ENCODE peak calls at places on chromosomes 7 and 10, in eight cellular contexts. One of them, this sample, is unnamed.

GRCh38 chr10:112548535-112549276 is 101.7 kb downstream of the VTI1A start:
- DNase-seq in hepatocyte: no peak
- DNase-seq in GM23338: no peak
- DNase-seq in HCT116: no peak
- DNase-seq in PC-3: no peak
- DNase-seq in neural progenitor cell: no peak
- DNase-seq in OCI-LY7: no peak
- DNase-seq in GM23248: no peak
- DNase-seq in this sample: no peak

GRCh38 chr10:110512461-110513187 is 14.9 kb downstream of the DUSP5 start:
- DNase-seq in GM23338: no peak
- DNase-seq in neural progenitor cell: no peak
- DNase-seq in hepatocyte: peak
- DNase-seq in OCI-LY7: no peak
- DNase-seq in PC-3: peak
- DNase-seq in GM23248: peak
- DNase-seq in HCT116: no peak
- DNase-seq in this sample: peak

GRCh38 chr7:114084381-114085312 is 165.8 kb upstream of the PPP1R3A start:
- DNase-seq in GM23338: peak
- DNase-seq in HCT116: no peak
- DNase-seq in GM23248: peak
- DNase-seq in hepatocyte: peak
- DNase-seq in PC-3: no peak
- DNase-seq in neural progenitor cell: peak
- DNase-seq in OCI-LY7: no peak
- DNase-seq in this sample: peak

GRCh38 chr10:11131112-11131639 is 113.5 kb downstream of the CELF2 start:
- DNase-seq in neural progenitor cell: no peak
- DNase-seq in GM23338: no peak
- DNase-seq in GM23248: no peak
- DNase-seq in OCI-LY7: no peak
- DNase-seq in hepatocyte: peak
- DNase-seq in HCT116: no peak
- DNase-seq in PC-3: no peak
- DNase-seq in this sample: no peak

GRCh38 chr7:140873473-140873872 is 51.3 kb downstream of the BRAF start:
- DNase-seq in OCI-LY7: no peak
- DNase-seq in hepatocyte: no peak
- DNase-seq in HCT116: no peak
- DNase-seq in GM23248: no peak
- DNase-seq in PC-3: no peak
- DNase-seq in GM23338: no peak
- DNase-seq in neural progenitor cell: no peak
- DNase-seq in this sample: no peak

GRCh38 chr7:34104120-34104519 is 198.8 kb downstream of the BMPER start:
- DNase-seq in PC-3: no peak
- DNase-seq in GM23338: no peak
- DNase-seq in OCI-LY7: no peak
- DNase-seq in neural progenitor cell: no peak
- DNase-seq in HCT116: no peak
- DNase-seq in GM23248: no peak
- DNase-seq in hepatocyte: no peak
- DNase-seq in this sample: no peak

GRCh38 chr10:124557167-124557566 is 95.5 kb downstream of the LHPP start:
- DNase-seq in OCI-LY7: no peak
- DNase-seq in hepatocyte: no peak
- DNase-seq in HCT116: no peak
- DNase-seq in PC-3: no peak
- DNase-seq in GM23338: no peak
- DNase-seq in neural progenitor cell: no peak
- DNase-seq in GM23248: no peak
- DNase-seq in this sample: no peak

GRCh38 chr10:96840841-96841518 is 8.9 kb downstream of the LCOR start:
- DNase-seq in neural progenitor cell: no peak
- DNase-seq in HCT116: peak
- DNase-seq in PC-3: peak
- DNase-seq in OCI-LY7: no peak
- DNase-seq in GM23248: no peak
- DNase-seq in GM23338: no peak
- DNase-seq in hepatocyte: peak
- DNase-seq in this sample: no peak

GRCh38 chr7:131950758-131951157 is 394.3 kb upstream of the PODXL start:
- DNase-seq in PC-3: no peak
- DNase-seq in neural progenitor cell: no peak
- DNase-seq in GM23248: no peak
- DNase-seq in GM23338: no peak
- DNase-seq in OCI-LY7: no peak
- DNase-seq in hepatocyte: no peak
- DNase-seq in HCT116: no peak
- DNase-seq in this sample: no peak

GRCh38 chr7:81333004-81333403 is 414.2 kb upstream of the SEMA3C start:
- DNase-seq in neural progenitor cell: no peak
- DNase-seq in PC-3: peak
- DNase-seq in GM23338: no peak
- DNase-seq in GM23248: peak
- DNase-seq in HCT116: no peak
- DNase-seq in OCI-LY7: no peak
- DNase-seq in hepatocyte: no peak
- DNase-seq in this sample: no peak

GRCh38 chr7:19020062-19020461 is 97.4 kb downstream of the TWIST1 start:
- DNase-seq in GM23248: no peak
- DNase-seq in neural progenitor cell: no peak
- DNase-seq in PC-3: peak
- DNase-seq in GM23338: no peak
- DNase-seq in OCI-LY7: no peak
- DNase-seq in HCT116: no peak
- DNase-seq in hepatocyte: no peak
- DNase-seq in this sample: no peak

GRCh38 chr7:85322252-85322651 is 135.4 kb upstream of the SEMA3D start:
- DNase-seq in GM23248: no peak
- DNase-seq in HCT116: no peak
- DNase-seq in neural progenitor cell: no peak
- DNase-seq in GM23338: no peak
- DNase-seq in PC-3: peak
- DNase-seq in OCI-LY7: no peak
- DNase-seq in hepatocyte: no peak
- DNase-seq in this sample: no peak

GRCh38 chr10:12699756-12700556 is 301.6 kb downstream of the CCDC3 start:
- DNase-seq in GM23248: peak
- DNase-seq in PC-3: no peak
- DNase-seq in GM23338: no peak
- DNase-seq in neural progenitor cell: no peak
- DNase-seq in HCT116: no peak
- DNase-seq in OCI-LY7: no peak
- DNase-seq in hepatocyte: no peak
- DNase-seq in this sample: no peak

GRCh38 chr7:133550145-133550544 is 297.3 kb downstream of the EXOC4 start:
- DNase-seq in HCT116: no peak
- DNase-seq in GM23338: no peak
- DNase-seq in neural progenitor cell: no peak
- DNase-seq in PC-3: no peak
- DNase-seq in OCI-LY7: no peak
- DNase-seq in hepatocyte: no peak
- DNase-seq in GM23248: no peak
- DNase-seq in this sample: no peak

GRCh38 chr7:77684030-77684429 is 12.2 kb upstream of the RSBN1L start:
- DNase-seq in GM23248: peak
- DNase-seq in OCI-LY7: no peak
- DNase-seq in hepatocyte: peak
- DNase-seq in HCT116: no peak
- DNase-seq in neural progenitor cell: peak
- DNase-seq in GM23338: peak
- DNase-seq in PC-3: no peak
- DNase-seq in this sample: no peak

GRCh38 chr7:83365746-83366145 is 203.1 kb upstream of the PCLO start:
- DNase-seq in GM23248: peak
- DNase-seq in HCT116: no peak
- DNase-seq in GM23338: no peak
- DNase-seq in PC-3: peak
- DNase-seq in hepatocyte: no peak
- DNase-seq in OCI-LY7: no peak
- DNase-seq in neural progenitor cell: no peak
- DNase-seq in this sample: peak

GRCh38 chr7:124155400-124156022 is 122.6 kb upstream of the TMEM229A start:
- DNase-seq in neural progenitor cell: peak
- DNase-seq in HCT116: peak
- DNase-seq in PC-3: peak
- DNase-seq in OCI-LY7: peak
- DNase-seq in hepatocyte: peak
- DNase-seq in GM23338: peak
- DNase-seq in GM23248: peak
- DNase-seq in this sample: peak
- TF ChIP-seq EZH2phosphoT487 in neural progenitor cell: no peak
- TF ChIP-seq EZH2phosphoT487 in HCT116: no peak
- TF ChIP-seq EZH2phosphoT487 in PC-3: no peak
- TF ChIP-seq EZH2phosphoT487 in OCI-LY7: no peak
- TF ChIP-seq EZH2phosphoT487 in hepatocyte: no peak
- TF ChIP-seq EZH2phosphoT487 in GM23338: no peak
- TF ChIP-seq EZH2phosphoT487 in GM23248: no peak
- TF ChIP-seq EZH2phosphoT487 in this sample: no peak

GRCh38 chr7:94251-94801 is 98.0 kb upstream of the FAM20C start:
- DNase-seq in PC-3: no peak
- DNase-seq in GM23248: no peak
- DNase-seq in GM23338: no peak
- DNase-seq in OCI-LY7: no peak
- DNase-seq in hepatocyte: no peak
- DNase-seq in HCT116: no peak
- DNase-seq in neural progenitor cell: no peak
- DNase-seq in this sample: no peak

GRCh38 chr7:97442-97841 is 94.9 kb upstream of the FAM20C start:
- DNase-seq in PC-3: no peak
- DNase-seq in neural progenitor cell: no peak
- DNase-seq in HCT116: no peak
- DNase-seq in GM23338: no peak
- DNase-seq in OCI-LY7: no peak
- DNase-seq in hepatocyte: no peak
- DNase-seq in GM23248: no peak
- DNase-seq in this sample: no peak

GRCh38 chr7:96861-97260 is 95.5 kb upstream of the FAM20C start:
- DNase-seq in GM23248: no peak
- DNase-seq in neural progenitor cell: no peak
- DNase-seq in GM23338: peak
- DNase-seq in hepatocyte: no peak
- DNase-seq in PC-3: no peak
- DNase-seq in HCT116: no peak
- DNase-seq in OCI-LY7: no peak
- DNase-seq in this sample: no peak

GRCh38 chr7:95863-96260 is 96.5 kb upstream of the FAM20C start:
- DNase-seq in neural progenitor cell: no peak
- DNase-seq in OCI-LY7: no peak
- DNase-seq in GM23248: no peak
- DNase-seq in GM23338: no peak
- DNase-seq in hepatocyte: no peak
- DNase-seq in HCT116: no peak
- DNase-seq in PC-3: no peak
- DNase-seq in this sample: no peak

DNA sequence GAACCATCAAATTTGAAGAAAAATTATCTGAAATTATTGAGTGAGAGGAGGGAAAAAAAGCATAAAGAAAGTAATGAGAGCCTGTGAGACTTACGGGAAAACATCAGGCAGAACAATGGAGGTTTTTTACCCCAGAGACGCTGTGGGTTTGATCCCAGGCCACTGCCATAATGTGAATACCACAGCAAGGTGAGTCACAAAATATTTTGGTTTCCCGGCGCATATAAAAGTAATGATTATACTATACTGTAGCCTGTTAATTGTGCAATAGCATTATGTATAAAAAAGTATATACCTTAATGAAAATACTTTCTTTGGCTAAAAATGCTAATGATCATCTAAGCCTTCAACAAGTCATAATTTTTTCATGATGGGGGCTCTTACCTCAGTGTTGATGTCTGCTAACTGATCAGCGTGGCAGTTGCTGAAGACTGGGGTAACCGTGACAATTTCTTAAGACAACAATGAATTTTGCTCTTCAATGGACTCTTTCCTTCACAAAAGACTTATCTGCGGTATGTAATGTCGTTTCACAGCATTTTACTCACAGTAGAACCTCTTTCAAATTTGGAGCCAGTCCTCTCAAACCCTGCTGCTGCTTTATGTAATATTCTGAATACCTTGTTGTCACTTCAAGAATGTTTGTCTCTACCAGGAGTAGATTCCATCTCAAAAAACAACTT is 97.0 kb upstream of the FAM20C start:
- DNase-seq in GM23248: peak
- DNase-seq in neural progenitor cell: no peak
- DNase-seq in hepatocyte: no peak
- DNase-seq in PC-3: peak
- DNase-seq in GM23338: no peak
- DNase-seq in OCI-LY7: no peak
- DNase-seq in HCT116: no peak
- DNase-seq in this sample: no peak
- H3K27ac ChIP-seq in GM23248: peak
- H3K27ac ChIP-seq in neural progenitor cell: no peak
- H3K27ac ChIP-seq in hepatocyte: no peak
- H3K27ac ChIP-seq in PC-3: peak
- H3K27ac ChIP-seq in GM23338: peak
- H3K27ac ChIP-seq in OCI-LY7: no peak
- H3K27ac ChIP-seq in HCT116: no peak
- H3K27ac ChIP-seq in this sample: no peak

GRCh38 chr7:73822319-73823173 is 8.2 kb upstream of the CLDN4 start:
- DNase-seq in HCT116: peak
- DNase-seq in neural progenitor cell: peak
- DNase-seq in PC-3: peak
- DNase-seq in OCI-LY7: no peak
- DNase-seq in hepatocyte: peak
- DNase-seq in GM23338: no peak
- DNase-seq in GM23248: peak
- DNase-seq in this sample: no peak

GRCh38 chr7:73823873-73824597 is 6.8 kb upstream of the CLDN4 start:
- DNase-seq in GM23248: no peak
- DNase-seq in GM23338: no peak
- DNase-seq in HCT116: no peak
- DNase-seq in OCI-LY7: no peak
- DNase-seq in PC-3: no peak
- DNase-seq in neural progenitor cell: no peak
- DNase-seq in hepatocyte: no peak
- DNase-seq in this sample: no peak

GRCh38 chr7:73824986-73825385 is 5.8 kb upstream of the CLDN4 start:
- DNase-seq in GM23248: no peak
- DNase-seq in OCI-LY7: no peak
- DNase-seq in hepatocyte: no peak
- DNase-seq in GM23338: no peak
- DNase-seq in PC-3: no peak
- DNase-seq in HCT116: no peak
- DNase-seq in neural progenitor cell: no peak
- DNase-seq in this sample: no peak

GRCh38 chr7:73820013-73820412 is 10.8 kb upstream of the CLDN4 start:
- DNase-seq in hepatocyte: no peak
- DNase-seq in OCI-LY7: no peak
- DNase-seq in neural progenitor cell: no peak
- DNase-seq in HCT116: no peak
- DNase-seq in GM23248: no peak
- DNase-seq in PC-3: no peak
- DNase-seq in GM23338: no peak
- DNase-seq in this sample: no peak

GRCh38 chr7:73823257-73823656 is 7.5 kb upstream of the CLDN4 start:
- DNase-seq in GM23338: no peak
- DNase-seq in HCT116: no peak
- DNase-seq in neural progenitor cell: no peak
- DNase-seq in GM23248: no peak
- DNase-seq in OCI-LY7: no peak
- DNase-seq in hepatocyte: no peak
- DNase-seq in PC-3: peak
- DNase-seq in this sample: no peak
- H3K4me3 ChIP-seq in GM23338: no peak
- H3K4me3 ChIP-seq in HCT116: no peak
- H3K4me3 ChIP-seq in neural progenitor cell: no peak
- H3K4me3 ChIP-seq in GM23248: peak
- H3K4me3 ChIP-seq in OCI-LY7: no peak
- H3K4me3 ChIP-seq in hepatocyte: no peak
- H3K4me3 ChIP-seq in PC-3: peak
- H3K4me3 ChIP-seq in this sample: no peak

GRCh38 chr7:130910949-130911944 is 177.2 kb upstream of the KLF14 start:
- DNase-seq in OCI-LY7: no peak
- DNase-seq in PC-3: peak
- DNase-seq in hepatocyte: no peak
- DNase-seq in HCT116: no peak
- DNase-seq in GM23338: peak
- DNase-seq in GM23248: peak
- DNase-seq in neural progenitor cell: no peak
- DNase-seq in this sample: no peak
- TF ChIP-seq EZH2phosphoT487 in OCI-LY7: no peak
- TF ChIP-seq EZH2phosphoT487 in PC-3: no peak
- TF ChIP-seq EZH2phosphoT487 in hepatocyte: no peak
- TF ChIP-seq EZH2phosphoT487 in HCT116: no peak
- TF ChIP-seq EZH2phosphoT487 in GM23338: no peak
- TF ChIP-seq EZH2phosphoT487 in GM23248: no peak
- TF ChIP-seq EZH2phosphoT487 in neural progenitor cell: no peak
- TF ChIP-seq EZH2phosphoT487 in this sample: no peak

This sample was measured in MM.1S.